ENCODE peak calls at places on chromosomes 11 and 22, in five cellular contexts. A is EL, Z is NCI-H345, Q is IMR-90, K is NT2/D1. X is an unnamed sample.
A peak's percentile ranks its signal among the peaks of the same experiment; 100 is the strongest.

GRCh38 chr11:35721576-35722341 is 59.2 kb downstream of the TRIM44 start:
- DNase-seq in Q (peak; percentile 25), A (no peak), Z (no peak), K (no peak), X (no peak)

GRCh38 chr11:108698844-108699642 is 34.2 kb downstream of the DDX10 start:
- DNase-seq in Z (peak; percentile 35), K (no peak), A (no peak), Q (no peak), X (no peak)

GRCh38 chr22:47069270-47069669 is 306.8 kb downstream of the TBC1D22A start:
- DNase-seq in K (no peak), A (no peak), Z (no peak), Q (no peak), X (no peak)

GRCh38 chr11:75249704-75250103 is 9.1 kb downstream of the TPBGL start:
- DNase-seq in Z (no peak), K (no peak), A (no peak), Q (no peak), X (no peak)

GRCh38 chr11:66313321-66314185 is 3.3 kb downstream of the CD248 start:
- DNase-seq in A (peak; percentile 59), K (no peak), Q (peak; percentile 40), Z (no peak), X (peak; percentile 50)

GRCh38 chr11:94762208-94762607 is 5.9 kb upstream of the AMOTL1 start:
- DNase-seq in Z (no peak), K (no peak), Q (no peak), A (peak; percentile 53), X (no peak)

GRCh38 chr11:1880746-1881441 is 10.8 kb downstream of the PRR33 start:
- DNase-seq in A (no peak), Q (no peak), Z (no peak), K (no peak), X (no peak)

GRCh38 chr11:27139742-27140141 is 99.1 kb downstream of the BBOX1 start:
- DNase-seq in Z (no peak), K (no peak), A (no peak), Q (peak; percentile 12), X (peak; percentile 86)

GRCh38 chr11:86606849-86607481 is 65.5 kb downstream of the ME3 start:
- DNase-seq in A (no peak), Z (no peak), K (no peak), Q (peak; percentile 60), X (peak; percentile 78)

GRCh38 chr11:106131998-106132397 is 54.5 kb downstream of the AASDHPPT start:
- DNase-seq in Z (no peak), K (no peak), A (no peak), Q (no peak), X (no peak)

GRCh38 chr11:64539711-64540420 is 51.2 kb upstream of the SLC22A12 start:
- DNase-seq in Q (no peak), K (no peak), A (no peak), Z (no peak), X (no peak)

GRCh38 chr22:47784367-47784983 is 1022.0 kb downstream of the TBC1D22A start:
- DNase-seq in A (no peak), Z (no peak), Q (no peak), K (no peak), X (no peak)

GRCh38 chr11:1750840-1751520 is 585 bp upstream of the IFITM10 start:
- DNase-seq in K (no peak), Q (no peak), Z (no peak), A (no peak), X (no peak)